ENCODE peak calls at places on chromosomes 7 and 10, in nine cellular contexts. E, O, N, X, V, Q, I, D and K are unnamed samples.

GRCh38 chr10:776772-777171 is 87.3 kb upstream of the DIP2C start:
- DNase-seq in E (peak; percentile 24), O (peak; percentile 73), N (no peak), X (no peak), V (no peak), Q (no peak), I (no peak), D (no peak), K (no peak)

GRCh38 chr7:2193575-2194305 is 39.0 kb downstream of the MAD1L1 start:
- DNase-seq in E (peak; percentile 13), O (peak; percentile 47), N (no peak), X (no peak), V (no peak), Q (no peak), I (no peak), D (no peak), K (no peak)

GRCh38 chr7:151849879-151850260 is 27.0 kb downstream of the PRKAG2 start:
- DNase-seq in E (no peak), O (no peak), N (no peak), X (no peak), V (no peak), Q (no peak), I (no peak), D (no peak), K (no peak)

GRCh38 chr7:101232141-101232821 is 5.3 kb downstream of the CLDN15 start:
- DNase-seq in E (peak; percentile 80), O (peak; percentile 71), N (no peak), X (no peak), V (peak; percentile 47), Q (no peak), I (no peak), D (no peak), K (no peak)

GRCh38 chr7:133688483-133689239 is 435.8 kb downstream of the EXOC4 start:
- DNase-seq in E (no peak), O (no peak), N (no peak), X (no peak), V (no peak), Q (no peak), I (no peak), D (no peak), K (no peak)

GRCh38 chr10:60942604-60943269 is 1.2 kb downstream of the RHOBTB1 start:
- DNase-seq in E (peak; percentile 37), O (peak; percentile 84), N (no peak), X (no peak), V (peak; percentile 76), Q (peak; percentile 79), I (no peak), D (peak; percentile 59), K (peak; percentile 48)

GRCh38 chr7:56063500-56063881 is 595 bp upstream of the SUMF2 start:
- DNase-seq in E (no peak), O (no peak), N (no peak), X (no peak), V (no peak), Q (no peak), I (peak; percentile 54), D (no peak), K (no peak)

GRCh38 chr10:102670871-102671434 is 26.7 kb downstream of the TRIM8 start:
- DNase-seq in E (no peak), O (no peak), N (no peak), X (no peak), V (no peak), Q (no peak), I (peak; percentile 51), D (no peak), K (no peak)

GRCh38 chr10:104080762-104081161 is 4.9 kb downstream of the COL17A1 start:
- DNase-seq in E (no peak), O (no peak), N (peak; percentile 59), X (no peak), V (peak; percentile 46), Q (no peak), I (peak; percentile 28), D (no peak), K (no peak)

GRCh38 chr10:88207121-88207546 is 343.7 kb downstream of the PTEN start:
- DNase-seq in E (no peak), O (no peak), N (no peak), X (no peak), V (no peak), Q (no peak), I (no peak), D (no peak), K (no peak)

GRCh38 chr10:100838986-100839385 is 73.8 kb upstream of the SLF2 start:
- DNase-seq in E (no peak), O (no peak), N (no peak), X (no peak), V (no peak), Q (no peak), I (no peak), D (no peak), K (no peak)

GRCh38 chr7:17493451-17493850 is 195.0 kb downstream of the AHR start:
- DNase-seq in E (no peak), O (no peak), N (no peak), X (no peak), V (no peak), Q (no peak), I (no peak), D (no peak), K (no peak)

GRCh38 chr10:102834143-102834542 is 3.1 kb downstream of the CYP17A1 start:
- DNase-seq in E (no peak), O (no peak), N (no peak), X (no peak), V (no peak), Q (no peak), I (no peak), D (no peak), K (no peak)

GRCh38 chr7:47743898-47744612 is 162.1 kb upstream of the TNS3 start:
- DNase-seq in E (no peak), O (peak; percentile 67), N (no peak), X (no peak), V (no peak), Q (no peak), I (no peak), D (no peak), K (no peak)

GRCh38 chr7:151238190-151238810 is 6.0 kb downstream of the CHPF2 start:
- DNase-seq in E (no peak), O (peak; percentile 71), N (no peak), X (no peak), V (no peak), Q (peak; percentile 60), I (no peak), D (no peak), K (no peak)

GRCh38 chr7:137445998-137446397 is 102.5 kb upstream of the PTN start:
- DNase-seq in E (no peak), O (no peak), N (no peak), X (no peak), V (no peak), Q (no peak), I (no peak), D (no peak), K (no peak)

GRCh38 chr7:106518986-106519385 is 142.0 kb downstream of the CCDC71L start:
- DNase-seq in E (no peak), O (no peak), N (no peak), X (no peak), V (no peak), Q (no peak), I (no peak), D (no peak), K (no peak)

GRCh38 chr10:88938039-88938438 is 14.5 kb downstream of the ACTA2 start:
- DNase-seq in E (no peak), O (no peak), N (no peak), X (no peak), V (no peak), Q (no peak), I (no peak), D (no peak), K (no peak)

GRCh38 chr7:41879424-41879823 is 176.5 kb upstream of the INHBA start:
- DNase-seq in E (no peak), O (no peak), N (no peak), X (no peak), V (no peak), Q (no peak), I (no peak), D (no peak), K (no peak)

GRCh38 chr7:70935311-70935710 is 196.6 kb upstream of the GALNT17 start:
- DNase-seq in E (no peak), O (no peak), N (no peak), X (no peak), V (no peak), Q (no peak), I (no peak), D (no peak), K (no peak)

DNA sequence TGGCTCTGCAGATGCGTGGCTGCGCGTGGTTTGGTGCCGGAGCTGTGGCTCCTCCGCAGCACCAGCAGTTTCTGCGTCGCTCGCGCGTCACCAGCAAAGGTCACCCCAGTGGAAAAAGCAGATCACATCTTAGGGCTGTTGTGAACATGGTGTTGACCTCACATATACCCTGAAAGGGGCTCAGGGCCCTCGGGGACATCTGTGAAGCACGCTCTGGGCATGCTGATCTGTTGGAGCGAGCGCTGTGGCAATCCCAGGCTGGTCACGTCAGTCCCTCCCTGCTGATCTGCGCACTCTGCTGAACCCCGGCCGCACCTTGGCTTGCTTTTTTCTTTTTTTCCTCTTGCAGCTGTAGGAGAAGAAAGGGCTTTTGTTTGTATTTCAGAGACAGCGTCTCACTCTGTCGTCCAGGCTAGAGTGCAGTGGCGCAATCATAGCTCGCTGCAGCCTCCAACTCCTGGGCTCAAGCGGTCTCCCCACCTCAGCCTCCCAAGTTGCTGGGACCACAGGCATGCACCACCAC is 33.3 kb upstream of the AP5Z1 start:
- DNase-seq in E (peak; percentile 49), O (no peak), N (no peak), X (no peak), V (peak; percentile 79), Q (no peak), I (peak; percentile 91), D (no peak), K (no peak)
- TF ChIP-seq POLR2A in E (no peak), O (no peak), N (no peak), X (no peak), V (no peak), Q (no peak), I (no peak), D (no peak), K (no peak)

DNA sequence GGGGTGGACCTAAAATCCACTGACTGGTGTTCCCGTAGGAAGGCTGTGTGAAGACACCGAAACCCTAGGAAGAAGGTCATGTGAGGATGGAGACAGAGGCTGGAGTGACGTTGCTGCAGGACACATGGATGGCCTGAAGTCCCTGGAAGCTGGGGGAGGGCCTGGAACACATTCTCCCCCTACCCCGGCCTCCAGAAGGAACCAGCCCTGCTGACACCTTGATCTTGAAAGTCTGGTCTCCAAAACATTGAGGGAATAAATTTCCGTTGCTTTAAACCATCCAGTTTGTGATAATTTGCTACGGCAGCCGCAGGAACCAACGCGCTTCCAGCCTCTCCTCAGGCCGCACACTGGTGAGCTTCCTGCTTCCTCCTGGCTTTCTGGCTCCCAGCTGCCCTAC is 288.2 kb downstream of the GLRX3 start:
- DNase-seq in E (no peak), O (no peak), N (no peak), X (no peak), V (no peak), Q (no peak), I (no peak), D (no peak), K (no peak)
- H3K9me3 ChIP-seq in E (no peaks in the 10 kb centered on the region), O (no peaks in the 10 kb centered on the region), N (no peaks in the 10 kb centered on the region), X (no peaks in the 10 kb centered on the region), V (no peaks in the 10 kb centered on the region), Q (no peaks in the 10 kb centered on the region), I (peaks cover 63% of the 10 kb centered on the region), D (no peaks in the 10 kb centered on the region), K (no peaks in the 10 kb centered on the region)

GRCh38 chr10:119221666-119222065 is 14.3 kb downstream of the GRK5 start:
- DNase-seq in E (no peak), O (no peak), N (no peak), X (no peak), V (no peak), Q (no peak), I (no peak), D (no peak), K (no peak)
- H3K4me1 ChIP-seq in E (peaks cover 76% of the 10 kb centered on the region), O (peaks cover 67% of the 10 kb centered on the region), N (no peaks in the 10 kb centered on the region), X (peaks cover 2% of the 10 kb centered on the region), V (peaks cover 10% of the 10 kb centered on the region), Q (peaks cover 62% of the 10 kb centered on the region), I (peaks cover 57% of the 10 kb centered on the region), D (peaks cover 30% of the 10 kb centered on the region), K (peaks cover 18% of the 10 kb centered on the region)

GRCh38 chr10:132497083-132497680 is 40.4 kb upstream of the INPP5A start:
- DNase-seq in E (no peak), O (peak; percentile 59), N (no peak), X (no peak), V (no peak), Q (peak; percentile 59), I (no peak), D (no peak), K (peak; percentile 68)
- TF ChIP-seq POLR2A in E (no peak), O (no peak), N (no peak), X (no peak), V (no peak), Q (no peak), I (no peak), D (no peak), K (no peak)